ENCODE peak calls at places on chromosomes 16 and 17, in seven cellular contexts. One of them, this sample, is unnamed.
A peak's percentile ranks its signal among the peaks of the same experiment; 100 is the strongest.

GRCh38 chr16:81568749-81569087 is 124.1 kb downstream of the CMIP start:
- DNase-seq in left ventricle myocardium inferior: no peak
- DNase-seq in HCT116: no peak
- DNase-seq in fibroblast of mammary gland: no peak
- DNase-seq in fibroblast of lung: no peak
- DNase-seq in GM06990: no peak
- DNase-seq in fibroblast of pulmonary artery: no peak
- DNase-seq in this sample: no peak

GRCh38 chr17:82105882-82106696 is 8.1 kb upstream of the FASN start:
- DNase-seq in left ventricle myocardium inferior: no peak
- DNase-seq in HCT116: peak; percentile 82
- DNase-seq in fibroblast of mammary gland: no peak
- DNase-seq in fibroblast of lung: peak; percentile 48
- DNase-seq in GM06990: peak; percentile 80
- DNase-seq in fibroblast of pulmonary artery: peak; percentile 54
- DNase-seq in this sample: peak; percentile 70

GRCh38 chr17:63024716-63025115 is 58.7 kb downstream of the TANC2 start:
- DNase-seq in left ventricle myocardium inferior: no peak
- DNase-seq in HCT116: no peak
- DNase-seq in fibroblast of mammary gland: peak; percentile 51
- DNase-seq in fibroblast of lung: peak; percentile 18
- DNase-seq in GM06990: no peak
- DNase-seq in fibroblast of pulmonary artery: peak; percentile 42
- DNase-seq in this sample: no peak

GRCh38 chr16:28181557-28181914 is 30.2 kb downstream of the XPO6 start:
- DNase-seq in left ventricle myocardium inferior: no peak
- DNase-seq in HCT116: peak; percentile 51
- DNase-seq in fibroblast of mammary gland: peak; percentile 96
- DNase-seq in fibroblast of lung: peak; percentile 93
- DNase-seq in GM06990: no peak
- DNase-seq in fibroblast of pulmonary artery: peak; percentile 95
- DNase-seq in this sample: peak; percentile 85

GRCh38 chr17:6191405-6192095 is 121.4 kb downstream of the WSCD1 start:
- DNase-seq in left ventricle myocardium inferior: no peak
- DNase-seq in HCT116: no peak
- DNase-seq in fibroblast of mammary gland: no peak
- DNase-seq in fibroblast of lung: no peak
- DNase-seq in GM06990: no peak
- DNase-seq in fibroblast of pulmonary artery: no peak
- DNase-seq in this sample: no peak

GRCh38 chr17:55729484-55729883 is 6.8 kb upstream of the TMEM100 start:
- DNase-seq in left ventricle myocardium inferior: no peak
- DNase-seq in HCT116: no peak
- DNase-seq in fibroblast of mammary gland: no peak
- DNase-seq in fibroblast of lung: no peak
- DNase-seq in GM06990: no peak
- DNase-seq in fibroblast of pulmonary artery: no peak
- DNase-seq in this sample: no peak

GRCh38 chr16:79786389-79786788 is 185.9 kb upstream of the MAF start:
- DNase-seq in left ventricle myocardium inferior: no peak
- DNase-seq in HCT116: no peak
- DNase-seq in fibroblast of mammary gland: no peak
- DNase-seq in fibroblast of lung: no peak
- DNase-seq in GM06990: no peak
- DNase-seq in fibroblast of pulmonary artery: no peak
- DNase-seq in this sample: no peak

GRCh38 chr17:54085934-54086333 is 263.2 kb downstream of the KIF2B start:
- DNase-seq in left ventricle myocardium inferior: no peak
- DNase-seq in HCT116: no peak
- DNase-seq in fibroblast of mammary gland: no peak
- DNase-seq in fibroblast of lung: peak; percentile 36
- DNase-seq in GM06990: no peak
- DNase-seq in fibroblast of pulmonary artery: no peak
- DNase-seq in this sample: peak; percentile 13

GRCh38 chr16:733382-734207 is 6.7 kb downstream of the HAGHL start:
- DNase-seq in left ventricle myocardium inferior: no peak
- DNase-seq in HCT116: no peak
- DNase-seq in fibroblast of mammary gland: no peak
- DNase-seq in fibroblast of lung: no peak
- DNase-seq in GM06990: peak; percentile 26
- DNase-seq in fibroblast of pulmonary artery: no peak
- DNase-seq in this sample: no peak

GRCh38 chr17:64259922-64260321 is 3.1 kb downstream of the TEX2 start:
- DNase-seq in left ventricle myocardium inferior: no peak
- DNase-seq in HCT116: no peak
- DNase-seq in fibroblast of mammary gland: peak; percentile 80
- DNase-seq in fibroblast of lung: peak; percentile 58
- DNase-seq in GM06990: no peak
- DNase-seq in fibroblast of pulmonary artery: peak; percentile 79
- DNase-seq in this sample: no peak

GRCh38 chr17:705863-706262 is 8.8 kb downstream of the VPS53 start:
- DNase-seq in left ventricle myocardium inferior: no peak
- DNase-seq in HCT116: no peak
- DNase-seq in fibroblast of mammary gland: no peak
- DNase-seq in fibroblast of lung: no peak
- DNase-seq in GM06990: no peak
- DNase-seq in fibroblast of pulmonary artery: peak; percentile 34
- DNase-seq in this sample: no peak

GRCh38 chr16:89409161-89409711 is 81.1 kb downstream of the ANKRD11 start:
- DNase-seq in left ventricle myocardium inferior: no peak
- DNase-seq in HCT116: no peak
- DNase-seq in fibroblast of mammary gland: peak; percentile 76
- DNase-seq in fibroblast of lung: no peak
- DNase-seq in GM06990: no peak
- DNase-seq in fibroblast of pulmonary artery: peak; percentile 38
- DNase-seq in this sample: no peak

GRCh38 chr17:30950669-30951399 is 20.0 kb upstream of the RNF135 start:
- DNase-seq in left ventricle myocardium inferior: peak; percentile 72
- DNase-seq in HCT116: no peak
- DNase-seq in fibroblast of mammary gland: peak; percentile 94
- DNase-seq in fibroblast of lung: peak; percentile 93
- DNase-seq in GM06990: no peak
- DNase-seq in fibroblast of pulmonary artery: peak; percentile 92
- DNase-seq in this sample: peak; percentile 67

GRCh38 chr17:82780981-82781893 is 29.4 kb downstream of the TBCD start:
- DNase-seq in left ventricle myocardium inferior: no peak
- DNase-seq in HCT116: no peak
- DNase-seq in fibroblast of mammary gland: no peak
- DNase-seq in fibroblast of lung: no peak
- DNase-seq in GM06990: no peak
- DNase-seq in fibroblast of pulmonary artery: no peak
- DNase-seq in this sample: no peak

GRCh38 chr17:9959377-9959981 is 54.4 kb upstream of the RCVRN start:
- DNase-seq in left ventricle myocardium inferior: no peak
- DNase-seq in HCT116: peak; percentile 28
- DNase-seq in fibroblast of mammary gland: peak; percentile 62
- DNase-seq in fibroblast of lung: peak; percentile 69
- DNase-seq in GM06990: peak; percentile 39
- DNase-seq in fibroblast of pulmonary artery: peak; percentile 42
- DNase-seq in this sample: peak; percentile 55

GRCh38 chr17:54494731-54495715 is 405.6 kb upstream of the TOM1L1 start:
- DNase-seq in left ventricle myocardium inferior: no peak
- DNase-seq in HCT116: no peak
- DNase-seq in fibroblast of mammary gland: no peak
- DNase-seq in fibroblast of lung: no peak
- DNase-seq in GM06990: no peak
- DNase-seq in fibroblast of pulmonary artery: no peak
- DNase-seq in this sample: no peak

GRCh38 chr17:65158081-65158480 is 20.9 kb downstream of the RGS9 start:
- DNase-seq in left ventricle myocardium inferior: no peak
- DNase-seq in HCT116: no peak
- DNase-seq in fibroblast of mammary gland: peak; percentile 7
- DNase-seq in fibroblast of lung: no peak
- DNase-seq in GM06990: no peak
- DNase-seq in fibroblast of pulmonary artery: no peak
- DNase-seq in this sample: no peak

GRCh38 chr16:86929149-86929871 is 351.0 kb downstream of the FOXL1 start:
- DNase-seq in left ventricle myocardium inferior: peak; percentile 45
- DNase-seq in HCT116: no peak
- DNase-seq in fibroblast of mammary gland: peak; percentile 73
- DNase-seq in fibroblast of lung: peak; percentile 68
- DNase-seq in GM06990: no peak
- DNase-seq in fibroblast of pulmonary artery: peak; percentile 84
- DNase-seq in this sample: no peak

DNA sequence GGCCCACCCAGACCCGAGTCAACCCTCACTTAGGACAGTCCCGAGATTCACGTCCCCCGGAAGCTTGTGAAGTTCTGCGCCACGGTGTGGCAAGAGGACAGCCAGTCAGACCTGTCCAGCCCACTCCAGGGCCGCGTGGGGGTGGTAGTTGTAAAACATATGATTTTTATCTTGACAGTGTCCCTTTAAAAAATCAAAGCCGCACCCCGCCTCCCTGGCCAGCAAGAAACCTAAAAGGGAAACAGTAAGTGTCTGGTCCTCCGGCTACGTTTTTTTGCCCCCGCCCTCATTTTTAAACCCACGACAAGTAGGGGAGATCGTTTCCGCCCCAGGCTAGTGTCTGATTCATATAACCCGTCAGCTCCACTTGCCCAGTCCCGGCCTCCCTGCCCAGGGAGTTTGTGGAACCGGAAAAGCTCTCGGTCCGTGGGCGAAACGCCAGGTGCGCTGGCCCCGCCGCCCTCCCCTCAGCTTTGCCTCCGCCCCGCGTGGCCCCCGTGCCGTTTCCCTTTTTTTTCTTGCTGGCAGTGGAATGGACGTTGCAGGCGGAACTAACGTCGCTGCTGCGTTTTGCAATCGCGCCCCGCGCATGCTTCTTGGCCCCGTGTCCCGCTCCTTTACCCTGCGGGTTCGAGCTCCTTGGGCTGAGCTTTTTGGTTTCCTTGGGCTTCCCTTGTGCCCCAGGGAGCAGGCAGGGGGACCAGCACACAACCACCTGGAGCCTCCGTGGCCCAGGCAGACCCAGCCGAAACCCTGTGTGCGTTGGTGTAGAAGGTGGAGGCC is 13.3 kb upstream of the NUDT16L1 start:
- DNase-seq in left ventricle myocardium inferior: peak; percentile 76
- DNase-seq in HCT116: no peak
- DNase-seq in fibroblast of mammary gland: peak; percentile 91
- DNase-seq in fibroblast of lung: peak; percentile 80
- DNase-seq in GM06990: no peak
- DNase-seq in fibroblast of pulmonary artery: peak; percentile 23
- DNase-seq in this sample: no peak
- H3K4me3 ChIP-seq in left ventricle myocardium inferior: peak overlapping the region; percentile 56
- H3K4me3 ChIP-seq in HCT116: no peak overlapping the region
- H3K4me3 ChIP-seq in fibroblast of mammary gland: peak overlapping the region; percentile 44
- H3K4me3 ChIP-seq in fibroblast of lung: peak overlapping the region; percentile 37
- H3K4me3 ChIP-seq in GM06990: no peak overlapping the region
- H3K4me3 ChIP-seq in fibroblast of pulmonary artery: no peak overlapping the region
- H3K4me3 ChIP-seq in this sample: no peak overlapping the region

DNA sequence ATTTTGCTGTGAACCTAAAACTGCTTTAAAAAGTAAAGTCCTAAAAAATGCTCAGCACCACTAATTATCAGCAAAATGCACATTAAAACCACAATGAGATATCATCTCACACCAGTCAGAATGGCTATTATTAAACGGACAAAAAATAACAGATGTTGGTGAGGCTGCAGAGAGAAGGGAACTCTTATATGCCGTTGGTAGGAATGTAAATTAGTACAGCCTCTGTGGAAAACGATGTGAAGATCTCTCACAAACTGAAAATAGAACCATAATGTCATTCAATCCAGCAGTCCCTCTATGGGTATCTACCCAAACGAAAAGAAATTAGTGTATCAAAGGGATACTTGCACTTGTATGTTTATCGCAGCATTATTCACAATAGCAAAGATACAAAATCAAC is 9.8 kb upstream of the ULK2 start:
- DNase-seq in left ventricle myocardium inferior: no peak
- DNase-seq in HCT116: no peak
- DNase-seq in fibroblast of mammary gland: no peak
- DNase-seq in fibroblast of lung: no peak
- DNase-seq in GM06990: no peak
- DNase-seq in fibroblast of pulmonary artery: no peak
- DNase-seq in this sample: no peak
- H3K4me3 ChIP-seq in left ventricle myocardium inferior: no peak overlapping the region
- H3K4me3 ChIP-seq in HCT116: no peak overlapping the region
- H3K4me3 ChIP-seq in fibroblast of mammary gland: no peak overlapping the region
- H3K4me3 ChIP-seq in fibroblast of lung: no peak overlapping the region
- H3K4me3 ChIP-seq in GM06990: no peak overlapping the region
- H3K4me3 ChIP-seq in fibroblast of pulmonary artery: no peak overlapping the region
- H3K4me3 ChIP-seq in this sample: no peak overlapping the region

DNA sequence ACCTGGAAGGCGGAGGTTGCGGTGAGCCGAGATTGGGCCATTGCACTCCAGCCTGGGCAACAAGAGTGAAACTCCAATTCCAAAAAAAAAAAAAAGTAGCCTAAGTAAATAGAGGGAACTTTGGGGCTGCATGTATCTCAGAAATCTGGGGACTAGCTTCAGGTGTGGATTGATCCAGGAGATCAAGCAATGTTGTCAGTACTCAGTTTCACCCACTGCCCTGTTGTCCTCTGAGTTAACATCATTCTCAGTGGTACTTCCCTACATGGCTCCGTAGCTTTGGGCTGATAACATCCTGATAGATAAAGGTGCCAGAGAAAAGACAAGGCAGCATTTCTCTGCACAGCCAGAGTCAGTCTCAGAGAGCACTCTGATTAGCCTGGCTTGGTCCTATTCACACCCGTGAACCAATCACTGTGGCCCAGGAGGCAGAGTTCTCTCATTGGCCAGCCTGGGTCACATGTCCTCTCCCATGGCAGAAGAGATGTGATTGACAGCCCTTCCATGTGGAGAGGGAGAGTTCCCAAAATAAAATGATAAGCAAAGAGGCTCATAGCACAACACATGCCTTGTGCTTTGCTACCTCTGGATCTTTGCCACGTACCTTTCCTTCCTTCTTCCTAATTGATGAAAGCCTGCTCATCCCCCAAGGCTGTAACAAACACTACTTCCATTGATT is 99.6 kb downstream of the ABCC1 start:
- DNase-seq in left ventricle myocardium inferior: peak; percentile 53
- DNase-seq in HCT116: no peak
- DNase-seq in fibroblast of mammary gland: no peak
- DNase-seq in fibroblast of lung: no peak
- DNase-seq in GM06990: no peak
- DNase-seq in fibroblast of pulmonary artery: no peak
- DNase-seq in this sample: peak; percentile 39
- H3K4me3 ChIP-seq in left ventricle myocardium inferior: no peak overlapping the region
- H3K4me3 ChIP-seq in HCT116: no peak overlapping the region
- H3K4me3 ChIP-seq in fibroblast of mammary gland: no peak overlapping the region
- H3K4me3 ChIP-seq in fibroblast of lung: no peak overlapping the region
- H3K4me3 ChIP-seq in GM06990: no peak overlapping the region
- H3K4me3 ChIP-seq in fibroblast of pulmonary artery: no peak overlapping the region
- H3K4me3 ChIP-seq in this sample: no peak overlapping the region

DNA sequence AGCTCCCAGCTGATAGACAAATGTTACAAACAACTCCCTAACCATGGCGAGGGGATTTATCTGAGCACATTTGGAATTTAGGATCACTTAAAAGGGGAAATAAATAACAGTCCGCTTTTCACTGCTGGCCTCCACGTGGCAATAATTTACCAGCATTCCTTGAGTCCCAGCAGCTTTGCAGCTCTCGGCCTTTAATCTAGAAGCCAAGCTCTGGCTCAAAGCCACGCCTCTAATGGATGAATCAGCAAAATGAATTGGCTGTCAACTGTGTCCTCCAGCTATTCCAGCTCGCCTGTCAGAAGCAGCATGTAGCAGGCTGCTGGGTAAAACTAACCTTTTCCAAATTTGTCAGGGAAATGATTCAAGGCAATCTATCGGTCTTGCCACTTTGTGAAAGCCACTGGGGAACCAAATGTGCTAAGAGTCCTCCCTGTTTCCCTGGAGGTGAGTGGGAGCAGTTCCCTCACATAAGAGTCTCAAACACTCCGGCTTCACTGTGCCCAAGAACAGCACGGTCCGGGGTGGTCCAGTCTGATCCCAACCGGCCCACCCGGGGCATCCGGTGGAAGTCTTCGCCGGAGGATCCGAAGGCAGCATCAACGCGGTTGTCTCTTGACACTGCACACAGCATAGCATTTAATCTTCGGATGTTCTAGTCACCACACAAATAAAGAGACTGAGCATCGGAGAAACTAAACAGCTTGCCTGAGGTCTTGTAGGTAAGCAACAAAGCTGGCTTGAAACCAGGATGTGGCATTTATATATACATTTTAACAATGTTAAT is 143.3 kb downstream of the PARN start:
- DNase-seq in left ventricle myocardium inferior: peak; percentile 76
- DNase-seq in HCT116: peak; percentile 57
- DNase-seq in fibroblast of mammary gland: peak; percentile 97
- DNase-seq in fibroblast of lung: peak; percentile 96
- DNase-seq in GM06990: no peak
- DNase-seq in fibroblast of pulmonary artery: peak; percentile 95
- DNase-seq in this sample: peak; percentile 91
- H3K4me3 ChIP-seq in left ventricle myocardium inferior: peak overlapping the region; percentile 65
- H3K4me3 ChIP-seq in HCT116: no peak overlapping the region
- H3K4me3 ChIP-seq in fibroblast of mammary gland: peak overlapping the region; percentile 46
- H3K4me3 ChIP-seq in fibroblast of lung: peak overlapping the region; percentile 62
- H3K4me3 ChIP-seq in GM06990: no peak overlapping the region
- H3K4me3 ChIP-seq in fibroblast of pulmonary artery: peak overlapping the region; percentile 49
- H3K4me3 ChIP-seq in this sample: peak overlapping the region; percentile 25

This sample was measured in MG63.